ENCODE peak calls at places on chromosome 6, in four cellular contexts. Y is GM19239, D is AG08396, Z is uterus. R is an unnamed sample.

GRCh38 chr6:16602035-16602434 is 159.2 kb downstream of the ATXN1 start:
- DNase-seq in Z (no peak), D (no peak), Y (peak; percentile 36), R (peak; percentile 42)

GRCh38 chr6:169045486-169045885 is 208.2 kb downstream of the THBS2 start:
- DNase-seq in Y (no peak), Z (no peak), D (no peak), R (no peak)

GRCh38 chr6:30530013-30530412 is 26.3 kb downstream of the GNL1 start:
- DNase-seq in Y (no peak), D (no peak), Z (no peak), R (no peak)

GRCh38 chr6:157244175-157244574 is 79.1 kb downstream of the TMEM242 start:
- DNase-seq in Y (no peak), Z (no peak), D (peak; percentile 52), R (no peak)

GRCh38 chr6:166269301-166270039 is 38.7 kb downstream of the PRR18 start:
- DNase-seq in Y (no peak), D (no peak), Z (no peak), R (no peak)

GRCh38 chr6:21151178-21151956 is 442.2 kb upstream of the SOX4 start:
- DNase-seq in D (no peak), Y (no peak), Z (no peak), R (no peak)

GRCh38 chr6:164106345-164106769 is 691.8 kb downstream of the QKI start:
- DNase-seq in Y (no peak), D (peak; percentile 39), Z (no peak), R (no peak)

GRCh38 chr6:154510144-154510905 is at the start of gene CNKSR3:
- DNase-seq in Y (peak; percentile 65), Z (peak; percentile 90), D (peak; percentile 90), R (no peak)

GRCh38 chr6:11589261-11589660 is 51.7 kb downstream of the TMEM170B start:
- DNase-seq in Z (no peak), D (no peak), Y (no peak), R (no peak)

GRCh38 chr6:132089173-132089572 is 138.0 kb upstream of the CCN2 start:
- DNase-seq in Y (no peak), D (no peak), Z (no peak), R (no peak)

GRCh38 chr6:157217894-157218370 is 105.4 kb downstream of the TMEM242 start:
- DNase-seq in Y (no peak), D (no peak), Z (no peak), R (no peak)

GRCh38 chr6:136524936-136525413 is 25.2 kb downstream of the MAP7 start:
- DNase-seq in Z (no peak), D (no peak), Y (no peak), R (no peak)

GRCh38 chr6:10479939-10480700 is 41.0 kb upstream of the GCNT2 start:
- DNase-seq in Y (no peak), D (no peak), Z (no peak), R (no peak)

GRCh38 chr6:156935000-156935399 is 157.8 kb downstream of the ARID1B start:
- DNase-seq in D (no peak), Y (no peak), Z (no peak), R (no peak)

GRCh38 chr6:148547110-148547509 is 199.7 kb upstream of the UST start:
- DNase-seq in Z (no peak), Y (no peak), D (no peak), R (no peak)

GRCh38 chr6:170445487-170445886 is 107.6 kb downstream of the PSMB1 start:
- DNase-seq in Z (no peak), D (no peak), Y (no peak), R (no peak)

GRCh38 chr6:31575335-31575901 is at the start of gene TNF:
- DNase-seq in Y (no peak), Z (peak; percentile 36), D (no peak), R (peak; percentile 71)

GRCh38 chr6:93419304-93420162 is at the start of gene EPHA7:
- DNase-seq in D (peak; percentile 95), Y (no peak), Z (peak; percentile 97), R (no peak)

GRCh38 chr6:38804368-38804767 is 89.3 kb downstream of the DNAH8 start:
- DNase-seq in Y (no peak), D (no peak), Z (no peak), R (no peak)

GRCh38 chr6:95094751-95095150 is 482.6 kb upstream of the MANEA start:
- DNase-seq in Z (no peak), Y (no peak), D (no peak), R (no peak)

GRCh38 chr6:29749668-29750067 is 26.4 kb downstream of the HLA-F start:
- DNase-seq in Z (no peak), Y (no peak), D (no peak), R (no peak)

GRCh38 chr6:100461273-100461919 is 3.3 kb downstream of the SIM1 start:
- DNase-seq in D (no peak), Y (no peak), Z (no peak), R (no peak)

GRCh38 chr6:148179786-148180185 is 162.9 kb upstream of the SASH1 start:
- DNase-seq in Y (no peak), D (peak; percentile 45), Z (no peak), R (no peak)

GRCh38 chr6:12957321-12958051 is 240.9 kb downstream of the PHACTR1 start:
- DNase-seq in Z (peak; percentile 41), Y (no peak), D (peak; percentile 42), R (no peak)

GRCh38 chr6:136403166-136403980 is 113.7 kb upstream of the BCLAF1 start:
- DNase-seq in Z (peak; percentile 31), D (peak; percentile 67), Y (no peak), R (no peak)

GRCh38 chr6:137157601-137158000 is 15.8 kb downstream of the IL22RA2 start:
- DNase-seq in Y (no peak), Z (no peak), D (no peak), R (no peak)

GRCh38 chr6:41966961-41967311 is 25.3 kb upstream of the CCND3 start:
- DNase-seq in Z (no peak), Y (no peak), D (peak; percentile 63), R (no peak)

GRCh38 chr6:29694637-29695036 is 13.7 kb upstream of the ZFP57 start:
- DNase-seq in D (no peak), Z (no peak), Y (no peak), R (no peak)

GRCh38 chr6:7541175-7542064 is at the start of gene DSP:
- DNase-seq in D (peak; percentile 45), Y (no peak), Z (no peak), R (no peak)

GRCh38 chr6:111737065-111737521 is 131.4 kb upstream of the TRAF3IP2 start:
- DNase-seq in D (no peak), Z (no peak), Y (no peak), R (no peak)

R was measured in GM12864.